ENCODE peak calls at places on chromosomes 3 and 15, in nine cellular contexts. Q, J, X, E, F, P, W, U and V are unnamed samples.

GRCh38 chr3:65093641-65094040 is 405.8 kb upstream of the ADAMTS9 start:
- DNase-seq in Q (no peak), J (no peak), X (no peak), E (no peak), F (no peak), P (no peak), W (no peak), U (no peak), V (no peak)

GRCh38 chr3:125440559-125440955 is 65.4 kb upstream of the ZNF148 start:
- DNase-seq in Q (no peak), J (no peak), X (no peak), E (no peak), F (peak; percentile 42), P (no peak), W (no peak), U (no peak), V (no peak)

GRCh38 chr15:77335298-77335697 is 84.6 kb downstream of the PEAK1 start:
- DNase-seq in Q (no peak), J (no peak), X (no peak), E (no peak), F (no peak), P (no peak), W (no peak), U (no peak), V (peak; percentile 66)

GRCh38 chr15:42584031-42584765 is 8.8 kb downstream of the STARD9 start:
- DNase-seq in Q (no peak), J (no peak), X (no peak), E (peak; percentile 47), F (no peak), P (no peak), W (no peak), U (no peak), V (no peak)

GRCh38 chr15:80991446-80991845 is 1.8 kb upstream of the MESD start:
- DNase-seq in Q (no peak), J (no peak), X (no peak), E (no peak), F (peak; percentile 59), P (peak; percentile 74), W (peak; percentile 73), U (no peak), V (peak; percentile 72)

GRCh38 chr3:157618075-157618760 is 115.0 kb upstream of the VEPH1 start:
- DNase-seq in Q (no peak), J (peak; percentile 41), X (peak; percentile 37), E (peak; percentile 72), F (no peak), P (peak; percentile 18), W (no peak), U (no peak), V (peak; percentile 81)

GRCh38 chr3:9703736-9704342 is at the start of gene CPNE9:
- DNase-seq in Q (no peak), J (no peak), X (no peak), E (no peak), F (no peak), P (no peak), W (no peak), U (no peak), V (no peak)

GRCh38 chr3:57130426-57131209 is 34.5 kb downstream of the IL17RD start:
- DNase-seq in Q (no peak), J (no peak), X (no peak), E (no peak), F (no peak), P (no peak), W (peak; percentile 64), U (no peak), V (peak; percentile 39)

GRCh38 chr15:51580982-51581381 is 41.6 kb downstream of the DMXL2 start:
- DNase-seq in Q (no peak), J (no peak), X (no peak), E (no peak), F (no peak), P (no peak), W (no peak), U (no peak), V (peak; percentile 52)

GRCh38 chr15:60720493-60721231 is 241.7 kb upstream of the ICE2 start:
- DNase-seq in Q (no peak), J (no peak), X (no peak), E (no peak), F (no peak), P (no peak), W (no peak), U (no peak), V (no peak)

GRCh38 chr3:161599702-161600101 is 103.1 kb downstream of the OTOL1 start:
- DNase-seq in Q (no peak), J (no peak), X (no peak), E (no peak), F (no peak), P (no peak), W (no peak), U (no peak), V (no peak)

GRCh38 chr3:46576899-46577298 is 10.8 kb upstream of the LRRC2 start:
- DNase-seq in Q (no peak), J (no peak), X (no peak), E (no peak), F (no peak), P (no peak), W (no peak), U (no peak), V (no peak)

GRCh38 chr15:42367041-42367440 is 7.7 kb downstream of the CAPN3 start:
- DNase-seq in Q (no peak), J (no peak), X (no peak), E (no peak), F (peak; percentile 56), P (no peak), W (no peak), U (no peak), V (peak; percentile 21)

GRCh38 chr3:57007513-57008415 is 52.7 kb upstream of the SPATA12 start:
- DNase-seq in Q (peak; percentile 72), J (no peak), X (peak; percentile 21), E (peak; percentile 88), F (peak; percentile 62), P (peak; percentile 82), W (peak; percentile 83), U (no peak), V (peak; percentile 90)

GRCh38 chr15:41332788-41333527 is at the start of gene NUSAP1:
- DNase-seq in Q (no peak), J (no peak), X (peak; percentile 42), E (no peak), F (no peak), P (no peak), W (no peak), U (peak; percentile 67), V (peak; percentile 46)

GRCh38 chr15:96337354-96337990 is 7.0 kb downstream of the NR2F2 start:
- DNase-seq in Q (no peak), J (no peak), X (no peak), E (peak; percentile 19), F (no peak), P (no peak), W (no peak), U (no peak), V (peak; percentile 13)
- H3K4me3 ChIP-seq in Q (peak overlapping the region; percentile 74), J (peak overlapping the region; percentile 97), X (peak overlapping the region; percentile 36), E (peak overlapping the region; percentile 99), F (peak overlapping the region; percentile 48), P (no peak overlapping the region), W (peak overlapping the region; percentile 92), U (peak overlapping the region; percentile 83), V (peak overlapping the region; percentile 94)

DNA sequence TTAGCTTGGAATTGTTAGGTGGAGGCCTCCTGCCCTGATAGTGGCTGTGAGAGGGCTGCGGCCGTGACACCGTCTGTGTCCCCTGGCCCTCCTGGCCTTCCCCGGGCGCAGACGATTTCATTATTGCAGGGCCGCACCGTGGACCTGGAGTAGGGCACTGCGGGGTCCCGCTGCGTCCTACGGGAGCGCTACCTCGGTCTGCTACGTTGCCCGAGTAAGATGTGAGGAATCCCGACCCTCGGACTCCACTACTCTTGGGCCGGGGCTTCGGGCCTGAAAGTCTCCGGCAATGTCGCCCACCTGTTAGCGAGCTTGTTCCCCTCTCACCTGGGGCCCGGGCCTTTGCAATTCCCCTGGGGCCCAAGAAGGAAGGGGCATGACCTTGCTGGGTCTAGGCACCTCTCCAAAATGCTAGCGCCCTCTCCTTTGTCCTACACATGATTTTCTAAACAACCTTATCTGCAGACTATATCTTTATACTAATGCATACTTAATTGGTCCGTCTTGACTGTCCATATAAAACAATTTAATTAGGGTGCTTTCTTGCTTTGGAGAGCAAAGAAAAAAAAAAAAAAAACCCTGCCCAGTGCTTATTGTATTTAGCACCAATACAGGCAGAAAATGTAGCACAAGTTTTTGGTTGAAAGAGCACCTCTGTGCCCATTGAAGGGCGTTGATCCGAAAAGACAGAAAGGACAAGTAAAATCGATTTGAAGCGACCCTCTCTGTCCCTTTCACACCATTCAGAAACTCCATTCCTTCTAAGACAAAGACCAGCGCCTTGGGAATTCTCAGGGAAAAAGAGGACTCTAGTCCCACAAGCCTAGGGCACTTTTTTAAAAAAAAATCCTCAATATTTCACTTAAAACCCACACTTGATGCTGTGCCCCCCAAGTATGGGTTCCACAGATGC is 7.0 kb upstream of the NR2F2 start:
- DNase-seq in Q (no peak), J (no peak), X (no peak), E (peak; percentile 2), F (no peak), P (no peak), W (no peak), U (no peak), V (no peak)
- H3K4me3 ChIP-seq in Q (peak overlapping the region; percentile 78), J (peak overlapping the region; percentile 88), X (no peak overlapping the region), E (peak overlapping the region; percentile 46), F (no peak overlapping the region), P (no peak overlapping the region), W (peak overlapping the region; percentile 92), U (peak overlapping the region; percentile 94), V (peak overlapping the region; percentile 75)

GRCh38 chr3:159964166-159964973 is 24.3 kb upstream of the IL12A start:
- DNase-seq in Q (no peak), J (peak; percentile 59), X (peak; percentile 80), E (peak; percentile 76), F (no peak), P (no peak), W (no peak), U (no peak), V (peak; percentile 81)
- H3K4me3 ChIP-seq in Q (no peak overlapping the region), J (no peak overlapping the region), X (no peak overlapping the region), E (no peak overlapping the region), F (no peak overlapping the region), P (no peak overlapping the region), W (no peak overlapping the region), U (no peak overlapping the region), V (no peak overlapping the region)

GRCh38 chr3:181278468-181279238 is 289.1 kb upstream of the DNAJC19 start:
- DNase-seq in Q (no peak), J (no peak), X (no peak), E (no peak), F (no peak), P (no peak), W (no peak), U (no peak), V (peak; percentile 29)

GRCh38 chr3:181276358-181276896 is 286.9 kb upstream of the DNAJC19 start:
- DNase-seq in Q (no peak), J (no peak), X (no peak), E (no peak), F (no peak), P (no peak), W (no peak), U (no peak), V (no peak)

GRCh38 chr3:181279239-181279565 is 289.7 kb upstream of the DNAJC19 start:
- DNase-seq in Q (no peak), J (no peak), X (no peak), E (no peak), F (no peak), P (no peak), W (no peak), U (no peak), V (no peak)

DNA sequence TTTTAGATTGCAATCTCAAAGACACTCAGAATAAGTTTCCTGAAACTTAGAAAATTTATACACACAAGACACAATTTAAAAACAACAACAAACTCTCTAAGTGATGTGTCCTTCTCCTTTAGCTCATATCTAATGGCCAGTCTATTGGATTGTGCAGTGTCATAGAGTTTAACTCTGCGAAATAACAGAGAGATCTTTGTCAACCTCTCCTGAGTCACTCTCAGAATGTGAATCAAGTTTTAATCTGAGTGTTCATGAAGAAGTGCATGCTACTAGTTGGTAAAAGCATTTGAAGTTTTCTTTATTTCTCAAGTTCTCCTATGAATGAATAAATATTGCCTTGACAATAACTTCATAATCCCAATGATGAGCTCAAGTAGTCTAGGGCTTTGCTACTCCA is 284.5 kb upstream of the DNAJC19 start:
- DNase-seq in Q (no peak), J (no peak), X (no peak), E (no peak), F (no peak), P (no peak), W (no peak), U (no peak), V (no peak)
- H3K4me3 ChIP-seq in Q (no peak overlapping the region), J (no peak overlapping the region), X (no peak overlapping the region), E (no peak overlapping the region), F (no peak overlapping the region), P (no peak overlapping the region), W (no peak overlapping the region), U (no peak overlapping the region), V (no peak overlapping the region)